ENCODE peak calls at places on chromosome 7, in nine cellular contexts. X, S, N, Q, V, K, C, O and B are unnamed samples.

GRCh38 chr7:127907638-127908040 is 123.6 kb downstream of the LRRC4 start:
- DNase-seq in N (no peak), K (no peak), O (no peak), S (no peak), Q (no peak), C (peak), V (no peak), X (no peak), B (peak)

GRCh38 chr7:47461161-47461560 is 120.8 kb downstream of the TNS3 start:
- DNase-seq in X (no peak), Q (no peak), S (peak), N (no peak), V (no peak), K (no peak), O (no peak), C (no peak), B (no peak)

GRCh38 chr7:96285579-96285978 is 36.3 kb downstream of the SLC25A13 start:
- DNase-seq in O (peak), S (no peak), C (no peak), X (no peak), V (no peak), Q (no peak), N (no peak), K (no peak), B (no peak)

GRCh38 chr7:116500071-116500853 is 724 bp downstream of the CAV2 start:
- DNase-seq in C (peak), V (peak), N (peak), Q (no peak), X (peak), K (no peak), S (peak), O (peak), B (peak)

GRCh38 chr7:80729586-80730320 is 91.3 kb downstream of the CD36 start:
- DNase-seq in S (peak), X (no peak), K (no peak), O (peak), C (peak), V (no peak), N (no peak), Q (no peak), B (no peak)

GRCh38 chr7:120021085-120021484 is 251.9 kb upstream of the KCND2 start:
- DNase-seq in C (no peak), N (no peak), Q (no peak), X (no peak), O (no peak), K (no peak), V (no peak), S (peak), B (no peak)

GRCh38 chr7:25889765-25890164 is 262.2 kb upstream of the NFE2L3 start:
- DNase-seq in O (no peak), X (peak), K (no peak), Q (no peak), C (no peak), S (no peak), N (no peak), V (no peak), B (no peak)

GRCh38 chr7:19107392-19108147 is 9.9 kb downstream of the TWIST1 start:
- DNase-seq in C (peak), S (peak), X (peak), N (peak), K (no peak), O (peak), V (peak), Q (no peak), B (peak)

GRCh38 chr7:107233174-107233573 is 64.4 kb downstream of the HBP1 start:
- DNase-seq in O (no peak), N (peak), X (no peak), K (no peak), S (no peak), Q (no peak), V (no peak), C (no peak), B (no peak)

GRCh38 chr7:98280791-98281756 is at the start of gene BRI3:
- DNase-seq in O (peak), X (peak), C (peak), V (peak), S (peak), N (peak), Q (peak), K (peak), B (peak)

GRCh38 chr7:73707045-73707631 is 12.3 kb downstream of the STX1A start:
- DNase-seq in V (no peak), K (peak), O (no peak), X (peak), C (peak), N (peak), S (no peak), Q (no peak), B (no peak)

GRCh38 chr7:98387544-98388226 is 13.2 kb downstream of the BAIAP2L1 start:
- DNase-seq in O (no peak), C (no peak), Q (no peak), K (no peak), S (no peak), X (no peak), N (no peak), V (no peak), B (no peak)

GRCh38 chr7:98133181-98133580 is 26.5 kb downstream of the LMTK2 start:
- DNase-seq in C (peak), Q (peak), K (no peak), N (no peak), S (no peak), O (peak), V (no peak), X (no peak), B (no peak)

GRCh38 chr7:27917774-27918314 is 177.9 kb downstream of the TAX1BP1 start:
- DNase-seq in Q (peak), S (peak), N (no peak), X (no peak), O (no peak), K (no peak), V (no peak), C (peak), B (no peak)

GRCh38 chr7:22427122-22427503 is 70.2 kb upstream of the RAPGEF5 start:
- DNase-seq in Q (no peak), N (no peak), S (no peak), O (no peak), C (no peak), K (no peak), V (no peak), X (no peak), B (no peak)

GRCh38 chr7:89500082-89500481 is 654.2 kb upstream of the STEAP1 start:
- DNase-seq in N (no peak), V (no peak), O (no peak), K (no peak), Q (no peak), C (no peak), S (no peak), X (no peak), B (no peak)

GRCh38 chr7:123612024-123612423 is 10.4 kb downstream of the ASB15 start:
- DNase-seq in V (no peak), O (no peak), S (no peak), X (no peak), C (no peak), K (no peak), N (no peak), Q (no peak), B (peak)

GRCh38 chr7:131836733-131837132 is 280.3 kb upstream of the PODXL start:
- DNase-seq in V (no peak), S (no peak), N (peak), K (no peak), X (no peak), O (no peak), Q (no peak), C (no peak), B (no peak)

GRCh38 chr7:151940048-151940845 is 16.0 kb upstream of the GALNTL5 start:
- DNase-seq in O (no peak), K (no peak), X (peak), C (peak), Q (no peak), S (peak), N (no peak), V (no peak), B (no peak)

GRCh38 chr7:157687158-157687557 is 350.4 kb downstream of the DNAJB6 start:
- DNase-seq in C (peak), N (no peak), X (no peak), V (peak), O (no peak), S (no peak), Q (no peak), K (no peak), B (no peak)

DNA sequence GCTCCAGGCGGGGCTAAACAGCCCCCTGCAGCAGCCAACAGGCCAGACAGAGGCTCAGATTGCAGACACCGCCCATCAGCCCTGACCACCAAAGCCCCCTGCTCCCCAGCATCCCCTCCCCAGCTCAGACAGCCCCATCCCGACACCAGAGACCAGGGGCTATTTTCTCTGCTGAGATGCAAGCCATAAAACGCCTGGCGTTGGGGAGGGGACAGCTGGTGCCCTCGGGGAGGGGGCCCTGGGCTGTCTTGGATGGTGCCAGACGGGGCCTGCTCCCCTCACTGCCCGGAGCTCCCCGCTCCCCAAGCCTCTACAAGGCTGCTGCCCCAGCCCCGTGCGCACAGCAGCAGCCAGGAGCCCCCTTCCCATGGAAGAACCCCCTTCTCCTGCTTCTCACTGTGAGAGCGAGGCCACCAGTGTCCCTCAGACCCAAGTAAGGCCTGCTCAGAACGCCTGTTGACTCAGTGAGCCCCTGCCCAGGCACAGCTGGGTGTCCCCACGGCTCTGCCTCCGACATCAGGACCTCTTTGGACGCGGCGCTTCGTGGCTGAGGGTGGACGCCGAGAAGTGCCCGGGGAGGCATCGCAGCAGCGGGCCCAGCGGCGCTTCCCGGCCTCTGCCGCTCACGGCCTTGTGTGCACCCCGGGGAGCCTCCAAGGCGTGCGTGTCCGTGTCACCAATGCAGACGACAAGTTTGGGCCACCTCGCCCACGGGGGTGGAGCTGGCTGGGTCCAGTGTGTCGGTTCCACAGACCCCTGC is 32.0 kb downstream of the GET4 start:
- DNase-seq in V (no peak), S (no peak), Q (no peak), O (no peak), K (no peak), N (no peak), X (no peak), C (no peak), B (no peak)
- H3K4me3 ChIP-seq in V (peak), S (no peak), Q (no peak), O (no peak), K (no peak), N (peak), X (no peak), C (peak), B (no peak)

DNA sequence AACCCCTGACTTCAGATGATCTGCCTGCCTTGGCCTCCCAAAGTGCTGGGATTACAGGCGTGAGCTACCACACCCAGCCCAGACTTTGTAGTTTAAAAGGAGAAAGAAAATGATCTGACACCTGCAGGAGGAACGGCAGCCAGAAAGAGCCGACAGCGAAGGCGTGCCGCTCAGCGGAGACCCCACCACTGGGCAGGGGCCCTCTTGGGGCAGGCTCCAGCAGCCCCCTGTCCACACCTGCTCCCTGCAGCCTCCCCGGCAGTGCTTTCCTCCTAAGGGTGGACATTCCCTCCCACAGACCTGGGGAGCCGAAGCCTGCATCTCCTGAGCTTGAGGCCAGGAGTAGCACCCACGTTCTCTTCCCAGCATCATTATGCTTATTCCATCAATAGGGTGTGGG is 19.2 kb upstream of the CNPY1 start:
- DNase-seq in X (no peak), K (no peak), S (no peak), Q (no peak), C (no peak), V (no peak), N (no peak), O (no peak), B (no peak)
- H3K27ac ChIP-seq in X (no peak), K (no peak), S (no peak), Q (no peak), C (no peak), V (no peak), N (no peak), O (no peak), B (no peak)

GRCh38 chr7:109950821-109951601 is 1139.9 kb upstream of the LRRN3 start:
- DNase-seq in N (no peak), K (no peak), C (no peak), O (no peak), V (no peak), X (no peak), Q (no peak), S (no peak), B (no peak)

GRCh38 chr7:109945820-109946518 is 1145.0 kb upstream of the LRRN3 start:
- DNase-seq in O (peak), N (no peak), V (no peak), K (no peak), S (no peak), X (no peak), Q (no peak), C (no peak), B (no peak)

DNA sequence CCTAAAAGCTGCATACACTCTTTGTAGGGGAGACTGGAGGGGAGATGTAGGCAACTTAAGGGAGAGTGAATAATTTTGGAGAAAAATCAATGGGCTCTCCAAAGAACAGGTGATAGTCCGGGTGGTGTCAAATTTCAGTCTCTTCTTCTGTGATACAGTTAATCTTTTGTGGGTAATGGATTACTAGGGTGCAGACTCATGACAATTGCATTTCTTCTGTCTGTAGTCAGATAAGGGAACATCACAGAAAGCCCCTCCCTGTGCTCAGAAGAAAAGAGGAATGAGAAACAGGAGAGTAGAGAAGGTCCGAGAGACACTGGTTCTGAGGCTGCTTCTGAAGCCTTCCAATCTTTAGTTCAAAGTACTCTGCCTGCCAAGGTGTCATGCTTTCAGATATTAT is 1140.7 kb upstream of the LRRN3 start:
- DNase-seq in K (no peak), V (no peak), S (no peak), Q (no peak), C (no peak), X (no peak), O (no peak), N (no peak), B (no peak)
- TF ChIP-seq EZH2phosphoT487 in K (no peak), V (no peak), S (no peak), Q (no peak), C (no peak), X (no peak), O (no peak), N (no peak), B (no peak)

GRCh38 chr7:20735346-20736065 is 51.2 kb downstream of the SP8 start:
- DNase-seq in N (no peak), O (no peak), C (no peak), X (no peak), K (no peak), Q (no peak), V (no peak), S (no peak), B (no peak)

GRCh38 chr7:20741801-20742200 is 44.9 kb downstream of the SP8 start:
- DNase-seq in S (no peak), Q (no peak), C (no peak), O (no peak), K (no peak), X (no peak), N (no peak), V (no peak), B (no peak)

GRCh38 chr7:20737840-20738448 is 48.7 kb downstream of the SP8 start:
- DNase-seq in K (no peak), Q (no peak), C (no peak), O (peak), S (no peak), V (no peak), N (no peak), X (no peak), B (peak)

GRCh38 chr7:20742913-20743312 is 43.8 kb downstream of the SP8 start:
- DNase-seq in N (no peak), V (no peak), K (no peak), X (no peak), C (no peak), O (no peak), S (no peak), Q (no peak), B (no peak)

GRCh38 chr7:20738517-20739481 is 47.9 kb downstream of the SP8 start:
- DNase-seq in Q (no peak), K (no peak), N (no peak), X (no peak), C (no peak), S (no peak), O (no peak), V (no peak), B (peak)
- H3K4me3 ChIP-seq in Q (no peak), K (no peak), N (no peak), X (no peak), C (no peak), S (no peak), O (peak), V (no peak), B (no peak)

DNA sequence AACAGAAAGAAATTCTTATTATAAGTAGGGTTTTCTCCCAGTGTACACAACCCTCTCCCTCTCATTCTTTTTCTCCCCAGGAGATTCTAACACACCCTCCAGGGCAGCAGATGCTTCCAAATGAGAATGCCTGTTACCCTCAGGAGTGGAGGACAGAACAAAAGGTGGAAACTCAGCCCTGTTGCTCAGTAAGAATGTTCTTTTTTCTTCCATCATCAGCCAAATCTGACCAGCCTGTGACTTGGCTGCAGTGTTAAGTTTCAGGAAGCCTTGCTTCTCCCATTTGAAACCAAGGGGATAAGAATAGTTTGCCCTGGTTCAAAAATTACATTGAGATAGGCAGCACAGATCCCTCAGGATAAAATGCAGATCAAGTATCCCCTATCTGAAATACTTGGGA is 77.5 kb upstream of the EEPD1 start:
- DNase-seq in X (no peak), O (no peak), V (peak), C (no peak), N (no peak), Q (no peak), S (no peak), K (no peak), B (no peak)
- H3K27ac ChIP-seq in X (no peak), O (no peak), V (no peak), C (no peak), N (no peak), Q (no peak), S (no peak), K (no peak), B (no peak)

GRCh38 chr7:50733552-50733951 is 49.1 kb downstream of the GRB10 start:
- DNase-seq in X (no peak), C (peak), V (no peak), Q (no peak), K (no peak), S (peak), N (no peak), O (no peak), B (peak)
- TF ChIP-seq EZH2phosphoT487 in X (no peak), C (no peak), V (no peak), Q (no peak), K (no peak), S (no peak), N (no peak), O (no peak), B (no peak)

GRCh38 chr7:44537442-44537841 is 3.7 kb downstream of the NPC1L1 start:
- DNase-seq in C (no peak), Q (no peak), O (no peak), V (no peak), X (no peak), N (no peak), S (no peak), K (no peak), B (no peak)
- H3K4me3 ChIP-seq in C (no peak), Q (no peak), O (no peak), V (no peak), X (no peak), N (no peak), S (no peak), K (no peak), B (no peak)

GRCh38 chr7:44433255-44434022 is 57.0 kb downstream of the NUDCD3 start:
- DNase-seq in Q (no peak), V (no peak), K (no peak), O (no peak), N (no peak), X (no peak), C (no peak), S (no peak), B (no peak)

GRCh38 chr7:44432381-44432977 is 58.0 kb downstream of the NUDCD3 start:
- DNase-seq in C (no peak), V (no peak), O (no peak), Q (peak), K (no peak), X (no peak), N (no peak), S (no peak), B (no peak)

GRCh38 chr7:44431091-44431608 is 59.3 kb downstream of the NUDCD3 start:
- DNase-seq in O (peak), N (peak), K (no peak), V (peak), X (peak), Q (peak), S (no peak), C (peak), B (peak)

GRCh38 chr7:44430054-44430453 is 60.4 kb downstream of the NUDCD3 start:
- DNase-seq in Q (no peak), V (no peak), N (no peak), O (no peak), S (no peak), X (no peak), C (no peak), K (no peak), B (no peak)

GRCh38 chr7:44434201-44434600 is 56.3 kb downstream of the NUDCD3 start:
- DNase-seq in N (no peak), S (no peak), C (no peak), O (no peak), K (no peak), V (no peak), X (no peak), Q (no peak), B (no peak)
- H3K27ac ChIP-seq in N (no peak), S (no peak), C (no peak), O (no peak), K (no peak), V (no peak), X (no peak), Q (no peak), B (no peak)

GRCh38 chr7:94332571-94332970 is 62.1 kb upstream of the COL1A2 start:
- DNase-seq in O (no peak), Q (no peak), S (peak), V (no peak), K (no peak), X (no peak), N (no peak), C (peak), B (no peak)
- TF ChIP-seq EZH2phosphoT487 in O (no peak), Q (no peak), S (no peak), V (no peak), K (no peak), X (no peak), N (no peak), C (no peak), B (no peak)